ENCODE peak calls at places on chromosomes 1 and 21, in six cellular contexts. L is neural progenitor cell, Y is GM23338, T is keratinocyte, J is K562, I is PC-3. A is an unnamed sample.

GRCh38 chr1:9746651-9747050 is 77.1 kb downstream of the CLSTN1 start:
- DNase-seq in L (no peak), Y (no peak), J (no peak), I (no peak), T (no peak), A (no peak)

GRCh38 chr1:54716299-54717047 is 812 bp downstream of the TTC4 start:
- DNase-seq in T (peak), L (no peak), Y (no peak), I (peak), J (no peak), A (no peak)

GRCh38 chr1:235708390-235708962 is 58.9 kb upstream of the GNG4 start:
- DNase-seq in T (peak), L (no peak), I (peak), J (no peak), Y (no peak), A (no peak)

GRCh38 chr21:44370027-44370735 is 16.8 kb downstream of the TRPM2 start:
- DNase-seq in L (peak), I (peak), J (peak), T (no peak), Y (peak), A (no peak)

GRCh38 chr1:40185951-40186864 is 25.0 kb downstream of the RLF start:
- DNase-seq in L (no peak), J (no peak), Y (peak), T (peak), I (no peak), A (no peak)

GRCh38 chr1:234938924-234939323 is 189.7 kb downstream of the TOMM20 start:
- DNase-seq in Y (no peak), J (no peak), T (no peak), I (no peak), L (no peak), A (no peak)

GRCh38 chr1:194369622-194370021 is 1183.2 kb upstream of the B3GALT2 start:
- DNase-seq in L (no peak), J (no peak), Y (no peak), I (no peak), T (no peak), A (no peak)

GRCh38 chr1:9181990-9182783 is 52.4 kb upstream of the H6PD start:
- DNase-seq in Y (peak), J (no peak), I (peak), L (peak), T (peak), A (no peak)

GRCh38 chr21:43585924-43586411 is 73.3 kb downstream of the HSF2BP start:
- DNase-seq in J (no peak), T (peak), I (peak), L (peak), Y (peak), A (no peak)

GRCh38 chr1:71351438-71351837 is 270.6 kb upstream of the ZRANB2 start:
- DNase-seq in Y (no peak), L (no peak), J (no peak), I (peak), T (no peak), A (no peak)

GRCh38 chr1:154327466-154328317 is 2.4 kb downstream of the ATP8B2 start:
- DNase-seq in J (no peak), T (no peak), I (no peak), Y (peak), L (no peak), A (peak)

GRCh38 chr1:116987256-116987555 is 14.4 kb upstream of the CD101 start:
- DNase-seq in T (no peak), L (no peak), Y (no peak), J (no peak), I (no peak), A (peak)

GRCh38 chr21:34986561-34987533 is 62.3 kb downstream of the RUNX1 start:
- DNase-seq in Y (peak), I (peak), L (peak), J (no peak), T (no peak), A (no peak)

GRCh38 chr1:28507247-28507645 is 1.4 kb downstream of the RCC1 start:
- DNase-seq in J (no peak), T (no peak), I (no peak), L (peak), Y (no peak), A (peak)

GRCh38 chr1:20661235-20662109 is at the start of gene DDOST:
- DNase-seq in T (peak), L (peak), I (peak), J (peak), Y (peak), A (peak)

GRCh38 chr1:224502459-224503160 is 68.0 kb upstream of the WDR26 start:
- DNase-seq in J (peak), L (peak), Y (peak), I (peak), T (no peak), A (peak)

GRCh38 chr21:36927718-36928117 is 38.8 kb downstream of the HLCS start:
- DNase-seq in L (peak), Y (peak), I (peak), J (peak), T (peak), A (peak)

GRCh38 chr1:108130812-108131211 is 69.3 kb downstream of the SLC25A24 start:
- DNase-seq in Y (peak), J (no peak), T (no peak), L (no peak), I (no peak), A (no peak)

GRCh38 chr1:39387452-39387851 is 104.0 kb upstream of the BMP8A start:
- DNase-seq in J (peak), T (no peak), I (peak), L (no peak), Y (no peak), A (no peak)

GRCh38 chr1:225343618-225344017 is 84.2 kb downstream of the LBR start:
- DNase-seq in L (no peak), J (peak), Y (no peak), I (peak), T (no peak), A (no peak)

GRCh38 chr1:10001016-10001665 is 4.1 kb downstream of the RBP7 start:
- DNase-seq in J (no peak), L (no peak), Y (no peak), T (no peak), I (no peak), A (no peak)

DNA sequence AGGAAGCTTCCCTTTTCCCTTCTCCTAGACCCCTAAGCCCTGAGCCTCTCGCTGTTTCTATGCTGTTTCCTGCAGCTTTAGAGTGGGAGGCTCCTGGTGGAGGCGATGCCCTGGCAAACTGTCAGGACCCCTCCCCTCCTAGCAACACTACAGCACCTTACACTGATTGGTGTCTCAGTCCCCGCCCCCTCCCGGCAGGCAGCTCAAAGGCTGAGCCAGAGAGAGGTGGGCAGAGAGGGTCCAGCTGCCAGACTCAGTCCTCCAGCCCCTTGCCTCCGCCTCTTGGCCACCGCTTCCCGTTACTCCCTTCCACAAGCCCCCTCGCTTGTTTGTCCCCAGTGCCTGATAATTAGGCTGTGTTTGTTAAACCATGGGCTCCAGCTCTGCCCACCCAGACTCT is 107.7 kb downstream of the CSMD2 start:
- DNase-seq in I (no peak), T (no peak), J (no peak), L (peak), Y (peak), A (no peak)
- H3K4me3 ChIP-seq in I (no peak), T (no peak), J (no peak), L (no peak), Y (no peak), A (no peak)

GRCh38 chr1:51559501-51559900 is 40.4 kb upstream of the EPS15 start:
- DNase-seq in L (no peak), Y (peak), J (no peak), I (no peak), T (no peak), A (no peak)
- H3K4me2 ChIP-seq in L (no peak), Y (peak), J (no peak), I (peak), T (peak), A (no peak)

GRCh38 chr1:12314328-12314903 is 84.6 kb downstream of the VPS13D start:
- DNase-seq in L (no peak), T (no peak), I (peak), J (peak), Y (no peak), A (no peak)

GRCh38 chr1:12320516-12320915 is 90.7 kb downstream of the VPS13D start:
- DNase-seq in T (no peak), Y (no peak), L (no peak), J (no peak), I (no peak), A (no peak)

GRCh38 chr1:12315126-12315525 is 85.3 kb downstream of the VPS13D start:
- DNase-seq in J (no peak), Y (no peak), I (no peak), T (no peak), L (no peak), A (no peak)

DNA sequence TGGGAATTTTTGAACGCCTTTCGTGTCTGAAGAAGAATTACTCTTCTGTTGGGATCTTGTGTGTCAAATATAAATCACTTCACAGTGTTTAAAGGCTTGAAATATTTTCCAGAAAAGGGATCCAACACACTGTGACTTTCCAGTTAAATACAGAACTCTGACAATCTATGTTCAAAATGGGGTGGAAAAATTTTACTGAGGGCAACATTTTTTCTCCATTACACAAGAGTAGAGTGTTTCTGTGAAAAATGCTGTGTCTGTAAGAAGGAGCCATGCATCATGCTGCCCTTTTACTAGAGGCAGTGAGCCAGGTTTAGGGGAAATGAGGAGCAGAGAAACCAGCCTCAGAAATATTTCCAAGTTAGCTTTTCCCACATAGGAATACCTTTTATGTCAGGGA is 86.5 kb downstream of the VPS13D start:
- DNase-seq in L (no peak), J (no peak), Y (no peak), T (no peak), I (no peak), A (no peak)
- H3K4me3 ChIP-seq in L (no peak), J (no peak), Y (no peak), T (no peak), I (no peak), A (no peak)

GRCh38 chr1:14947421-14947820 is 206.1 kb upstream of the TMEM51 start:
- DNase-seq in L (no peak), J (no peak), Y (no peak), I (no peak), T (no peak), A (no peak)

GRCh38 chr1:14946011-14946359 is 207.6 kb upstream of the TMEM51 start:
- DNase-seq in Y (no peak), I (no peak), J (no peak), L (no peak), T (no peak), A (no peak)

GRCh38 chr1:14945132-14946010 is 208.2 kb upstream of the TMEM51 start:
- DNase-seq in Y (peak), J (no peak), I (peak), L (peak), T (no peak), A (no peak)

GRCh38 chr1:14948112-14948652 is 205.4 kb upstream of the TMEM51 start:
- DNase-seq in T (no peak), J (no peak), I (no peak), Y (no peak), L (no peak), A (no peak)

DNA sequence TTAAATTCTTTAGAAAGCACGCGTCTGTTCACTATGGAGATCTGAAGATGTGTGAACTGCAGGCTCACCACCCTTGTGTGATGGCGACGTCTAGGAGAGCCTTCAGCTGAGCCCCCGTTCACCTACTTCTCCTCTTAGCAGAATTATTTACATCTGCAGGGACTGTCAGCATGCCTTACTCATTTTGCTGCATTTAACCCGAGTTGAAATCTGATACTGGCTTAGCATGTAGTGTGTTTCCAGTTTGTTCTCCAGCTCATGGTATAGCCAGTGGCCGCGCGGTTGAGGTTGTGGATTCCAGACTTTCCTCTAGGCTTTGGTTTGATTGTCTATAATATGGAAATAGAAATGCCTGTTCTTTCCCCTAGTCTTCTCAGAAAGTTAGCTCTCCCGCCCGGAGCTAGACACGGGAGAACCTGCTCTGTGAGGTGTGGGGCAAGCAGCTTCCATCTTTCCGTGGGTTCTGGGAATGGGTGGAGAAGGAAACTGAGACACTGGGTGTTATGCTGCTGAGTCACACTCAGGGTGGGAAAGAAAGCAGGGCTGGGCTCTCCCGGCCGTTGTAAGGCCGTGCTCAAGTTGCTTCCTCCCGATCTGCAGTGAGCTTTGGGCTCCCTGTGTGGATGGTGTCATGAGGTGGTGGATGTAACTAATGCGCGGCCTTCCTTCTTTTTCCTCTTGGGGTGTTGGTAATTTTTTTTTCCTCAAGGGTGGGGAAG is 206.8 kb upstream of the TMEM51 start:
- DNase-seq in L (no peak), I (peak), J (no peak), Y (no peak), T (no peak), A (no peak)
- H3K4me2 ChIP-seq in L (no peak), I (no peak), J (no peak), Y (no peak), T (peak), A (no peak)

DNA sequence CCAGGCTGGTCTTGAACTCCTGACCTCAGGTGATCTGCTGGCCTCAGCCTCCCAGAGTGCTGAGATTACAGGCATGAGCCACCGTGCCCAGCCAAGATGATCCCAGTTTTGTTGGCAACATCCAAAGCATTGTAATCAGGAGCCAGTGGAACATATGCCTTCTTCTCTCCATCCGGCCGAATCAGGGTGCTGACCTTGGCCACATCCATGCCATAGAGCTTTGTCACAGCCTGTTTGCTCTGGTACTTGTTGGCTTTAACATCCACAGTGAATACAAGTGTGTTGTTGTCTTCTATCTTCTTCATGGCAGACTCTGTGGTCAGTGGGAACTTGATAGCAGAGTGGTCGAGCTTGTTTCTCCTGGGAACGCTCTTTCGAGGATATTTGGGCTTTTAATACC is 17.1 kb downstream of the TNFRSF8 start:
- DNase-seq in Y (no peak), L (no peak), I (no peak), J (no peak), T (no peak), A (no peak)
- H3K4me3 ChIP-seq in Y (no peak), L (no peak), I (no peak), J (no peak), T (no peak), A (no peak)

GRCh38 chr21:16751705-16752104 is 761.1 kb upstream of the CXADR start:
- DNase-seq in T (no peak), I (no peak), Y (no peak), J (no peak), L (no peak), A (peak)

GRCh38 chr21:16752109-16752508 is 760.7 kb upstream of the CXADR start:
- DNase-seq in J (no peak), L (no peak), T (no peak), Y (no peak), I (no peak), A (no peak)

GRCh38 chr21:16755061-16755460 is 757.8 kb upstream of the CXADR start:
- DNase-seq in T (no peak), J (no peak), I (no peak), L (no peak), Y (no peak), A (no peak)
- H3K4me2 ChIP-seq in T (no peak), J (no peak), I (no peak), L (no peak), Y (no peak), A (no peak)

GRCh38 chr1:34885405-34886247 is 26.1 kb upstream of the SMIM12 start:
- DNase-seq in T (no peak), J (peak), L (peak), I (no peak), Y (peak), A (no peak)
- H3K4me3 ChIP-seq in T (no peak), J (no peak), L (peak), I (no peak), Y (peak), A (no peak)

DNA sequence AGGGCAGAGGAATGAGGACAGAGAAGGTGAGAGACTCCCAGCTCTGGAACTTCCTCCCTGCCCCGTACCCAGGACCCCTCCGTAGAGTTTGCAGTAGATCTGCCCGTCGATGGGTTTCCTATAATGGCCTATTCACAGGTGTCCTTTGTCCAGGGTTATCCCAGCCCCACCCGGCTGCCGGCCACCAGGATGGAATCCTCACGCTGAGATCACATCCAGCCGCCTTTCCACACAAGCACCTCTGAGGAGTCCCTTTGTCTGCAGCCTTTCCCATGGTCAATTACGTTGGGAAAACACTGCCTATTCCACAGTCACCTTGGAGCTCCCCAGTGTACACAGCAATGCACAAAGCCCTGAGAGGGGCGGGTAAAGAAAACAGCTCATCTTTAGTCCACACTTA is 190.0 kb upstream of the EDN2 start:
- DNase-seq in L (no peak), Y (no peak), T (no peak), I (no peak), J (no peak), A (no peak)
- H3K4me2 ChIP-seq in L (no peak), Y (no peak), T (no peak), I (no peak), J (no peak), A (peak)

GRCh38 chr1:26282694-26283019 is 2.8 kb downstream of the SH3BGRL3 start:
- DNase-seq in T (no peak), L (no peak), I (no peak), J (no peak), Y (no peak), A (no peak)

GRCh38 chr1:26284597-26285351 is 4.9 kb downstream of the SH3BGRL3 start:
- DNase-seq in J (peak), I (peak), Y (peak), T (peak), L (peak), A (peak)

GRCh38 chr1:26285366-26286063 is 5.6 kb downstream of the SH3BGRL3 start:
- DNase-seq in T (no peak), J (peak), I (peak), L (peak), Y (peak), A (peak)

GRCh38 chr1:26283226-26283853 is 3.5 kb downstream of the SH3BGRL3 start:
- DNase-seq in I (no peak), L (no peak), J (no peak), Y (no peak), T (no peak), A (no peak)

DNA sequence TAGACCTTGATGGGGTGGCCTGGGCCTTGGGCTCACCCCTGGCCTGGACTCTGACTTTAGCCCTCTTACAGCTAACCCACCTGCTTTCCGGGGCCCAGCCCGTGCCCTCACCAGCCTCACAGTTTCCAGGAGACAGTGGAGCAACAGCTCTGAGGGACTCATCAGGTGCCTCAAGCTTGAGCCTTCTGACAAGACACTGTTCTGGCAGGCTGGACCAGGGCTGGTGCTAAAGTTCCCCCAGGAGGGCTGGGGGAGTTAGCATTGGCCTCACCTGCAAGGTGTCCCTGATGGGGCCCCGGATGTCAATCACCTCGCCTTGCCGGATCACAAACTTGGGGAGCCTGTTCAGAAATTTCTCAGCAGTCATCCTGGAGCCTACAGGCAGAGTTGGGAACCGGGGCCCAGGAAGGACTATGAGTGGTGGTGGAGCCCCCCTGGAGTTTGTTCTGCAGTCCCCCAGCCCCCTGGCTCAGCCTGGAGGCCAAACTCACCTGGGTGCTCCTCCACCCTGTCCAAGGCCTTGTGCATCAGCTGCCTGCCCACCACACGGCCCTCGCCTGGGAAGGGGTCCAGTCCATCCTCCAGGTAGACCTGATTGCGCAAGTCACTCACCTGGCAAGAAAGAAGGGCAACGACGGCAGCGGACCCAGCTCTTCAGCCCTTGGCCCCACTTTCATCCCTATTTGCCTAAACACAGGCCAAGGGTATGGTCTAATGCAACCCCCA is 4.1 kb downstream of the SH3BGRL3 start:
- DNase-seq in T (no peak), Y (no peak), J (no peak), I (no peak), L (no peak), A (no peak)
- H3K4me3 ChIP-seq in T (no peak), Y (no peak), J (no peak), I (no peak), L (no peak), A (no peak)

A was measured in DND-41.